ENCODE peak calls at places on chromosome 2, in nine cellular contexts. T is fibroblast of lung; G is NCI-H1105; V is SK-N-SH; M is hypothalamus; S is WTC11; F is GM06990; J is hepatocyte; P is stimulated activated CD4-positive, alpha-beta T cell treated with anti-CD3 and anti-CD28 coated beads, Interleukin-4, amount 100 ng/mL, for 48 hours. A is an unnamed sample.
A peak's percentile ranks its signal among the peaks of the same experiment; 100 is the strongest.

GRCh38 chr2:20141056-20141762 is 83.7 kb downstream of the SDC1 start:
- DNase-seq in J (peak; percentile 78), F (no peak), S (no peak), P (no peak), M (no peak), V (no peak), T (peak; percentile 96), G (no peak), A (no peak)

GRCh38 chr2:176745543-176746331 is 466.9 kb upstream of the HNRNPA3 start:
- DNase-seq in G (no peak), F (peak; percentile 17), J (no peak), S (no peak), M (no peak), P (no peak), V (no peak), T (no peak), A (no peak)

GRCh38 chr2:176122633-176123482 is at the start of gene HOXD9:
- DNase-seq in F (no peak), J (no peak), M (no peak), V (peak; percentile 93), S (peak; percentile 57), G (peak; percentile 91), P (no peak), T (no peak), A (no peak)

GRCh38 chr2:101132202-101132601 is 19.0 kb downstream of the TBC1D8 start:
- DNase-seq in V (no peak), J (no peak), S (no peak), F (no peak), M (no peak), T (no peak), P (no peak), G (no peak), A (no peak)

GRCh38 chr2:52135235-52135634 is 1103.3 kb upstream of the NRXN1 start:
- DNase-seq in P (no peak), M (no peak), S (no peak), F (no peak), V (no peak), G (no peak), T (peak; percentile 43), J (no peak), A (no peak)

GRCh38 chr2:68487773-68488355 is 20.5 kb downstream of the APLF start:
- DNase-seq in M (no peak), T (peak; percentile 56), S (no peak), V (peak; percentile 36), J (peak; percentile 23), F (no peak), P (no peak), G (peak; percentile 12), A (peak; percentile 27)

GRCh38 chr2:212398316-212398715 is 140.3 kb downstream of the ERBB4 start:
- DNase-seq in V (no peak), G (no peak), J (no peak), M (no peak), T (no peak), S (no peak), F (no peak), P (no peak), A (no peak)

GRCh38 chr2:102025583-102026267 is 34.0 kb downstream of the IL1R2 start:
- DNase-seq in G (no peak), P (no peak), T (no peak), M (no peak), J (no peak), S (no peak), V (no peak), F (no peak), A (no peak)

GRCh38 chr2:99488587-99488998 is 1.2 kb downstream of the REV1 start:
- DNase-seq in S (no peak), G (no peak), J (peak; percentile 39), F (peak; percentile 11), V (peak; percentile 41), P (no peak), M (no peak), T (peak; percentile 32), A (no peak)

GRCh38 chr2:222827417-222827816 is 33.4 kb upstream of the ACSL3 start:
- DNase-seq in T (no peak), P (no peak), F (no peak), G (no peak), S (no peak), M (no peak), V (no peak), J (no peak), A (no peak)

GRCh38 chr2:208135794-208136369 is 6.3 kb upstream of the CRYGC start:
- DNase-seq in J (peak; percentile 72), V (no peak), T (no peak), F (no peak), P (no peak), S (no peak), M (no peak), G (no peak), A (no peak)

GRCh38 chr2:99654419-99654818 is 164.6 kb upstream of the REV1 start:
- DNase-seq in G (no peak), J (no peak), V (no peak), P (no peak), M (no peak), T (peak; percentile 65), S (no peak), F (no peak), A (no peak)

GRCh38 chr2:98013407-98014042 is 17.8 kb upstream of the TMEM131 start:
- DNase-seq in P (no peak), T (peak; percentile 68), J (no peak), F (peak; percentile 48), G (no peak), V (no peak), S (no peak), M (no peak), A (no peak)

GRCh38 chr2:130827502-130828251 is 9.0 kb upstream of the ARHGEF4 start:
- DNase-seq in V (no peak), J (no peak), S (no peak), F (no peak), T (peak; percentile 21), M (no peak), P (no peak), G (no peak), A (no peak)

GRCh38 chr2:166651080-166651675 is 157.1 kb upstream of the SCN7A start:
- DNase-seq in P (no peak), F (no peak), V (no peak), T (peak; percentile 71), J (peak; percentile 11), G (no peak), S (no peak), M (no peak), A (no peak)

GRCh38 chr2:39845460-39846146 is 66.5 kb upstream of the THUMPD2 start:
- DNase-seq in M (no peak), S (no peak), P (no peak), T (no peak), V (no peak), F (no peak), J (no peak), G (no peak), A (no peak)

GRCh38 chr2:209772316-209772715 is 684 bp downstream of the UNC80 start:
- DNase-seq in G (peak; percentile 42), J (no peak), V (peak; percentile 82), S (no peak), T (no peak), F (no peak), M (peak; percentile 5), P (no peak), A (no peak)

GRCh38 chr2:159209341-159210306 is 76.9 kb downstream of the WDSUB1 start:
- DNase-seq in V (no peak), J (no peak), P (peak; percentile 12), F (peak; percentile 32), G (no peak), S (no peak), M (no peak), T (no peak), A (peak; percentile 56)

GRCh38 chr2:215966951-215967350 is 46.4 kb downstream of the MREG start:
- DNase-seq in V (peak; percentile 29), P (no peak), J (no peak), T (no peak), S (no peak), M (no peak), F (no peak), G (no peak), A (no peak)

GRCh38 chr2:85601771-85602475 is 575 bp downstream of the TMEM150A start:
- DNase-seq in T (peak; percentile 56), J (peak; percentile 59), M (peak; percentile 74), P (no peak), F (no peak), G (no peak), S (peak; percentile 58), V (peak; percentile 45), A (no peak)

GRCh38 chr2:45274190-45274926 is 265.1 kb upstream of the SIX2 start:
- DNase-seq in T (no peak), J (no peak), F (no peak), S (no peak), P (no peak), M (no peak), G (peak; percentile 70), V (no peak), A (no peak)

GRCh38 chr2:33791625-33792024 is 192.5 kb upstream of the FAM98A start:
- DNase-seq in M (no peak), T (peak; percentile 29), V (no peak), P (no peak), J (no peak), F (no peak), G (no peak), S (no peak), A (no peak)

GRCh38 chr2:141498561-141498960 is 632.3 kb downstream of the LRP1B start:
- DNase-seq in G (no peak), J (no peak), V (no peak), M (no peak), S (no peak), P (no peak), F (no peak), T (no peak), A (no peak)

GRCh38 chr2:143110759-143111428 is 18.3 kb upstream of the ARHGAP15 start:
- DNase-seq in S (peak; percentile 66), P (peak; percentile 40), V (peak; percentile 38), M (peak; percentile 2), J (peak; percentile 80), G (peak; percentile 62), T (peak; percentile 78), F (peak; percentile 25), A (peak; percentile 71)

GRCh38 chr2:58633576-58634365 is 392.6 kb upstream of the FANCL start:
- DNase-seq in V (no peak), S (no peak), M (no peak), T (peak; percentile 39), J (peak; percentile 16), G (no peak), P (no peak), F (no peak), A (no peak)

GRCh38 chr2:156445311-156446218 is 9.4 kb downstream of the GPD2 start:
- DNase-seq in M (no peak), J (no peak), F (no peak), S (no peak), T (peak; percentile 79), G (no peak), P (no peak), V (no peak), A (no peak)

GRCh38 chr2:16860627-16861026 is 195.0 kb upstream of the CYRIA start:
- DNase-seq in T (no peak), M (no peak), S (no peak), F (no peak), J (no peak), G (no peak), V (no peak), P (no peak), A (no peak)

GRCh38 chr2:42138163-42139016 is 30.8 kb upstream of the EML4 start:
- DNase-seq in F (no peak), J (peak; percentile 56), M (peak; percentile 17), S (no peak), G (peak; percentile 17), P (no peak), V (no peak), T (peak; percentile 98), A (no peak)

GRCh38 chr2:132463719-132464118 is 47.1 kb downstream of the GPR39 start:
- DNase-seq in V (no peak), M (no peak), G (no peak), T (no peak), F (no peak), S (no peak), J (no peak), P (no peak), A (no peak)

GRCh38 chr2:42238644-42239288 is 69.6 kb downstream of the EML4 start:
- DNase-seq in T (peak; percentile 25), V (no peak), S (peak; percentile 47), P (peak; percentile 6), F (peak; percentile 8), G (peak; percentile 1), M (no peak), J (peak; percentile 35), A (peak; percentile 51)

GRCh38 chr2:239114119-239114581 is 266.3 kb downstream of the TWIST2 start:
- DNase-seq in S (no peak), G (no peak), F (no peak), M (no peak), T (peak; percentile 34), J (peak; percentile 28), V (peak; percentile 75), P (no peak), A (no peak)